ENCODE peak calls at places on chromosomes 12 and 14, in ten cellular contexts. V, F, N, Y, R, H, D, X, M and K are unnamed samples.

GRCh38 chr12:31736472-31736871 is 7.7 kb upstream of the AMN1 start:
- DNase-seq in D (no peak), X (no peak), R (peak; percentile 36), N (no peak), F (no peak), M (no peak), V (no peak), Y (no peak), H (peak; percentile 60), K (no peak)

GRCh38 chr12:58148405-58148804 is 207.0 kb downstream of the ATP23 start:
- DNase-seq in R (peak; percentile 59), H (peak; percentile 82), N (peak; percentile 6), Y (peak; percentile 4), M (no peak), F (no peak), V (peak; percentile 16), X (no peak), D (no peak), K (no peak)

GRCh38 chr12:45050331-45050750 is 558 bp downstream of the DBX2 start:
- DNase-seq in X (peak; percentile 60), M (no peak), Y (no peak), R (no peak), V (no peak), F (no peak), N (no peak), D (no peak), H (no peak), K (no peak)

GRCh38 chr14:34619399-34619920 is 10.5 kb downstream of the SNX6 start:
- DNase-seq in X (no peak), V (no peak), H (no peak), N (no peak), F (no peak), Y (no peak), M (no peak), D (no peak), R (no peak), K (no peak)

GRCh38 chr12:6180300-6181051 is 19.7 kb upstream of the CD9 start:
- DNase-seq in N (peak; percentile 15), X (no peak), M (no peak), D (no peak), H (peak; percentile 84), F (no peak), V (no peak), R (peak; percentile 90), Y (no peak), K (no peak)

GRCh38 chr12:93699271-93700141 is 22.3 kb downstream of the CRADD start:
- DNase-seq in X (no peak), D (no peak), Y (no peak), N (no peak), M (no peak), H (peak; percentile 84), F (no peak), R (peak; percentile 65), V (no peak), K (no peak)

GRCh38 chr12:7859552-7859951 is 13.2 kb downstream of the SLC2A14 start:
- DNase-seq in Y (no peak), D (no peak), N (no peak), M (no peak), V (no peak), H (no peak), F (no peak), X (no peak), R (no peak), K (no peak)

GRCh38 chr14:91415794-91416743 is 1.6 kb downstream of the CCDC88C start:
- DNase-seq in Y (no peak), M (peak; percentile 96), F (peak; percentile 88), X (no peak), R (no peak), N (no peak), H (peak; percentile 70), V (no peak), D (no peak), K (peak; percentile 81)

GRCh38 chr12:52278931-52279682 is 4.7 kb downstream of the KRT86 start:
- DNase-seq in H (peak; percentile 93), M (peak; percentile 85), R (peak; percentile 76), Y (peak; percentile 23), V (peak; percentile 91), N (peak; percentile 57), F (no peak), D (peak; percentile 33), X (peak; percentile 83), K (peak; percentile 56)

GRCh38 chr14:23433457-23433856 is 2.0 kb downstream of the MYH7 start:
- DNase-seq in X (no peak), V (peak; percentile 28), F (no peak), Y (no peak), D (no peak), N (no peak), M (no peak), H (no peak), R (no peak), K (no peak)

GRCh38 chr14:57087841-57088240 is 180.9 kb downstream of the EXOC5 start:
- DNase-seq in M (no peak), R (no peak), F (no peak), X (no peak), Y (no peak), V (no peak), N (no peak), H (no peak), D (no peak), K (no peak)

GRCh38 chr12:75690556-75690955 is 179.1 kb upstream of the KRR1 start:
- DNase-seq in X (no peak), D (no peak), V (no peak), Y (peak; percentile 88), M (no peak), N (no peak), F (no peak), H (peak; percentile 37), R (peak; percentile 100), K (no peak)

GRCh38 chr12:69492739-69493138 is 22.6 kb downstream of the FRS2 start:
- DNase-seq in H (no peak), F (no peak), N (no peak), X (no peak), R (no peak), V (no peak), M (no peak), D (no peak), Y (no peak), K (no peak)

DNA sequence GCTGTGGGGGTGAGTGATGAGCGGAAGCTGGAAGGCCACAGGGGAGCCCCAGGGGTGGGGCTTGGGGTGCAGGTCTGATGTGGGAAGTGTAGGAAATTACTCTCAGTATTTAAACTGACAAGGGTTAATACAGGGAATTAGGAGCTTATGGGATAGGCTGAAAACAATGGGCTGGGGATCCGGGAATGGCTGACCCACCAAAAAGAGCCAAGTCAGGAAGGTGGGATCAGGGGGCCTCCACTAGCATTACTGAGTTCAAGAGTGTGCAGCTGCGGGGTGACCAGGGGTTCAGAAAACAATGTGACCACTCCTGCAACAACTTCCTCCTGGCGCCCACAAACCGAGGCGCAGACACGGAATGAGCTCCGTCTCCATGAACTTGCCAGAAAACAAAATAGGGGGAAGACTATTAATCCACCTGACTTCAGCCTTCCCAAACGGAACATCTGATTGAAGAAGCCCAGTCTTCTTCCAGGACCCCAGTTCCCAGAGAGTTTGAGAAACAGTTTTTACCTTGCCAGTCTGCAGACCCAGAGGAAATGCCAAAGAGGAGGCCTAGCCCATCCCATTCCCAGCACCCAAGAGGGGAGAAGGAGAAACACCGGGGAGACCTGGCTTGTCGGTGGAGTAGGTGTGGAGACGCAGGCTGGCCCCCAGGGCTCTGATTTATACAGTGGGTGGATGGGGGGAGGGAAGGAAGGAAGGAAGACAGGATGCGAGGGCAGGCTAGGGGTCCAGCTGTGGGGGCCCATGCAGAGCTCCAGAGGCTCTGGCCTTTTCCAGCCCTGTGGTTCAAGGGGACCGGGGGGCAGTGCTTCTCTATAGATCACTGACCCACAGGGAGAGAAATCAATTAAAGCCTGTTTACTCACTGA is 16.5 kb upstream of the YY1 start:
- DNase-seq in H (no peak), V (no peak), Y (no peak), F (no peak), X (peak; percentile 64), M (peak; percentile 52), N (no peak), D (no peak), R (no peak), K (no peak)
- H3K79me2 ChIP-seq in H (no peaks in the 10 kb centered on the region), V (peaks cover 36% of the 10 kb centered on the region), Y (no peaks in the 10 kb centered on the region), F (peaks cover 27% of the 10 kb centered on the region), X (peaks cover 91% of the 10 kb centered on the region), M (peaks cover 14% of the 10 kb centered on the region), N (no peaks in the 10 kb centered on the region), D (peaks cover 72% of the 10 kb centered on the region), R (no peaks in the 10 kb centered on the region), K (no peaks in the 10 kb centered on the region)

GRCh38 chr12:113888435-113888834 is 77.7 kb downstream of the RBM19 start:
- DNase-seq in N (no peak), F (no peak), Y (no peak), D (no peak), H (no peak), M (no peak), V (no peak), R (no peak), X (no peak), K (no peak)

GRCh38 chr12:113887906-113888305 is 78.2 kb downstream of the RBM19 start:
- DNase-seq in F (no peak), V (no peak), Y (no peak), M (no peak), X (no peak), N (no peak), H (no peak), D (no peak), R (no peak), K (no peak)

GRCh38 chr12:113891167-113891692 is 74.9 kb downstream of the RBM19 start:
- DNase-seq in D (no peak), X (no peak), V (no peak), Y (no peak), H (no peak), F (no peak), N (no peak), M (no peak), R (no peak), K (no peak)

GRCh38 chr12:113889806-113890581 is 76.1 kb downstream of the RBM19 start:
- DNase-seq in R (no peak), H (no peak), X (no peak), Y (no peak), N (no peak), V (no peak), D (no peak), F (no peak), M (no peak), K (no peak)

GRCh38 chr12:113889076-113889475 is 77.0 kb downstream of the RBM19 start:
- DNase-seq in V (no peak), X (no peak), F (no peak), M (no peak), H (no peak), D (no peak), R (no peak), N (no peak), Y (no peak), K (no peak)
- H3K9ac ChIP-seq in V (no peak overlapping the region), X (no peak overlapping the region), F (no peak overlapping the region), M (no peak overlapping the region), H (no peak overlapping the region), D (no peak overlapping the region), R (no peak overlapping the region), N (no peak overlapping the region), Y (no peak overlapping the region), K (no peak overlapping the region)

GRCh38 chr12:124527861-124528561 is 39.4 kb downstream of the NCOR2 start:
- DNase-seq in R (no peak), X (no peak), D (no peak), N (no peak), V (no peak), Y (no peak), F (no peak), H (no peak), M (no peak), K (no peak)
- H3K79me2 ChIP-seq in R (peaks cover 2% of the 10 kb centered on the region), X (peaks cover 77% of the 10 kb centered on the region), D (peaks cover 89% of the 10 kb centered on the region), N (peaks cover 61% of the 10 kb centered on the region), V (peaks cover 14% of the 10 kb centered on the region), Y (peaks cover 41% of the 10 kb centered on the region), F (peaks cover 16% of the 10 kb centered on the region), H (peaks cover 7% of the 10 kb centered on the region), M (peaks cover 95% of the 10 kb centered on the region), K (peaks cover 84% of the 10 kb centered on the region)

GRCh38 chr14:75514673-75515630 is 7.3 kb upstream of the BATF start:
- DNase-seq in X (peak; percentile 20), R (peak; percentile 41), M (peak; percentile 64), D (no peak), N (no peak), H (no peak), F (peak; percentile 80), Y (no peak), V (peak; percentile 44), K (peak; percentile 12)
- H3K9ac ChIP-seq in X (no peak overlapping the region), R (no peak overlapping the region), M (peak overlapping the region; percentile 30), D (no peak overlapping the region), N (no peak overlapping the region), H (no peak overlapping the region), F (peak overlapping the region; percentile 90), Y (no peak overlapping the region), V (no peak overlapping the region), K (no peak overlapping the region)